ENCODE peak calls at places on chromosome 17, in six cellular contexts. O is heart right ventricle; I is right lobe of liver; P is thoracic aorta; A is CD4-positive, alpha-beta memory T cell; B is stomach. Z is an unnamed sample. For H3K4me1 and H3K36me3, the result is how much of the 10 kb centered on the place peaks cover.

GRCh38 chr17:19768046-19768782 is 20.1 kb upstream of the ALDH3A1 start:
- DNase-seq in A (no peak), B (no peak), O (no peak), I (no peak), P (no peak), Z (no peak)

GRCh38 chr17:9241774-9242496 is 220.6 kb downstream of the NTN1 start:
- DNase-seq in A (no peak), O (no peak), I (no peak), P (no peak), B (no peak), Z (no peak)

GRCh38 chr17:13031718-13032350 is 14.0 kb upstream of the ELAC2 start:
- DNase-seq in A (peak), B (peak), I (no peak), P (no peak), O (no peak), Z (peak)

GRCh38 chr17:81537343-81537855 is 9.2 kb downstream of the FSCN2 start:
- DNase-seq in P (no peak), O (no peak), A (no peak), I (no peak), B (peak), Z (peak)

GRCh38 chr17:82614095-82614631 is 34.1 kb downstream of the WDR45B start:
- DNase-seq in B (no peak), O (no peak), A (no peak), I (no peak), P (no peak), Z (no peak)

GRCh38 chr17:69581061-69581955 is 166.8 kb downstream of the MAP2K6 start:
- DNase-seq in P (no peak), B (no peak), I (no peak), O (no peak), A (peak), Z (no peak)

GRCh38 chr17:76369804-76370203 is 14.6 kb upstream of the SPHK1 start:
- DNase-seq in P (no peak), O (peak), A (no peak), B (no peak), I (no peak), Z (no peak)

GRCh38 chr17:17922198-17922901 is 49.9 kb downstream of the TOM1L2 start:
- DNase-seq in I (no peak), B (no peak), O (no peak), P (no peak), A (no peak), Z (no peak)

GRCh38 chr17:78007655-78008054 is 49.2 kb downstream of the TNRC6C start:
- DNase-seq in P (no peak), A (no peak), O (no peak), I (no peak), B (no peak), Z (no peak)

GRCh38 chr17:43366809-43367587 is 31.8 kb upstream of the ARL4D start:
- DNase-seq in A (no peak), P (no peak), I (no peak), B (no peak), O (no peak), Z (no peak)
- H3K4me1 ChIP-seq in A (under half), P (under half), I (under half), B (under half), O (under half), Z (under half)

GRCh38 chr17:37322826-37323561 is 52.8 kb upstream of the C17orf78 start:
- DNase-seq in I (no peak), A (no peak), P (no peak), B (no peak), O (no peak), Z (no peak)
- H3K36me3 ChIP-seq in I (under half), A (under half), P (under half), B (half or more), O (under half), Z (under half)

GRCh38 chr17:39823407-39824054 is 40.6 kb downstream of the IKZF3 start:
- DNase-seq in I (no peak), A (no peak), O (no peak), B (no peak), P (no peak), Z (no peak)

GRCh38 chr17:39822051-39822450 is 42.1 kb downstream of the IKZF3 start:
- DNase-seq in I (no peak), A (no peak), P (no peak), O (no peak), B (no peak), Z (no peak)

GRCh38 chr17:39820987-39821386 is 43.1 kb downstream of the IKZF3 start:
- DNase-seq in I (no peak), B (no peak), P (no peak), A (no peak), O (no peak), Z (no peak)

GRCh38 chr17:39818282-39819000 is 45.7 kb downstream of the IKZF3 start:
- DNase-seq in P (no peak), I (no peak), A (peak), O (no peak), B (no peak), Z (no peak)

DNA sequence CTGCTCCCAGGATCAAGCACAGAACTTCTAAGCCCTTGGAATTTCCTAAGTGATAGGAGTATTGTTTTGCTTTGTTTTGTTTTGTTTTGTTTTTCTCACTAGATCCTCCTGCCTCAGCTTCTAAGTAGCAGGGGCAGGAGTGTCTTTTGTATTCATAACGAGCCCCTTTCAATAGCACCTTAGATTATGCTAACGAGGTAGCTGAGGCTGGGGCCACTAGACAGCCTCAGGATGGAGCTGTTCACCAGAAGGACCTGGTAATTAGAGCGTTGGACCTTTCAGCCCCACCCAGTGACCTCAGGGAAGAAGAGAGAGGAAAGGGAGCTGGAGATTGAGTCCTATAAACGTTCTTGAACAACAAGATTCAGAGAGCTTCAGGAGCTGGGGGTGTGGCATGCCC is 43.6 kb downstream of the IKZF3 start:
- DNase-seq in B (no peak), P (no peak), I (no peak), A (no peak), O (no peak), Z (no peak)
- H3K27ac ChIP-seq in B (no peak), P (no peak), I (no peak), A (peak), O (no peak), Z (peak)

DNA sequence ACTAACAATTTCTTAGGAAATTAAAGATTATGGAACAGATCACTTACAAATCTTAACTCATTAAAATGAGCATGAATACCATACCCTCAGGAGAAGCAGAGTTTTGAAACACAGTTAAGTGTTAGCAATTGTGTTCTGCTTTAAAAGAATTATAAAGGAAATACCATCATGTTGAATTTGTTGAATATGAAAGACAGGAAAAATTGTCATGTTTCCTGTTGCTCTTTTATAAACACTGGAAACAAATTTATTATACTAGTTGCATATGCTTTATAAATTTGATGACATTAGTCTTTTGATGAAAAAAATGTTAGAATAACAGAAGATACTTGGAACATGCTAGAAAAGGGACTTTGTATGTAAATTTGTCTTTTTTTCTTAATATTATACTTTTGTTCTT is 59.7 kb downstream of the VMP1 start:
- DNase-seq in O (no peak), P (no peak), B (no peak), A (no peak), I (no peak), Z (no peak)
- H3K4me1 ChIP-seq in O (under half), P (under half), B (under half), A (under half), I (under half), Z (under half)

GRCh38 chr17:79781691-79782575 is 4.0 kb downstream of the CBX2 start:
- DNase-seq in A (no peak), B (no peak), I (no peak), P (no peak), O (no peak), Z (no peak)
- H3K36me3 ChIP-seq in A (under half), B (under half), I (under half), P (under half), O (under half), Z (under half)